ENCODE peak calls at places on chromosome 10, in six cellular contexts. One of them, this sample, is unnamed.
A peak's percentile ranks its signal among the peaks of the same experiment; 100 is the strongest.

GRCh38 chr10:17684537-17684936 is 40.6 kb downstream of the STAM start:
- DNase-seq in prostate gland: no peak
- DNase-seq in left ventricle myocardium inferior: no peak
- DNase-seq in AG09309: no peak
- DNase-seq in kidney epithelial cell: no peak
- DNase-seq in tibial artery: no peak
- DNase-seq in this sample: no peak

GRCh38 chr10:47318706-47319105 is 3.5 kb upstream of the GDF2 start:
- DNase-seq in left ventricle myocardium inferior: no peak
- DNase-seq in tibial artery: peak; percentile 31
- DNase-seq in AG09309: no peak
- DNase-seq in prostate gland: no peak
- DNase-seq in kidney epithelial cell: no peak
- DNase-seq in this sample: no peak

GRCh38 chr10:85643839-85644525 is 722.6 kb downstream of the GRID1 start:
- DNase-seq in tibial artery: no peak
- DNase-seq in prostate gland: no peak
- DNase-seq in AG09309: no peak
- DNase-seq in kidney epithelial cell: peak; percentile 88
- DNase-seq in left ventricle myocardium inferior: no peak
- DNase-seq in this sample: no peak

GRCh38 chr10:13272164-13272571 is 27.7 kb downstream of the PHYH start:
- DNase-seq in prostate gland: peak; percentile 39
- DNase-seq in left ventricle myocardium inferior: peak; percentile 57
- DNase-seq in tibial artery: peak; percentile 77
- DNase-seq in kidney epithelial cell: no peak
- DNase-seq in AG09309: no peak
- DNase-seq in this sample: peak; percentile 47

GRCh38 chr10:120424198-120424464 is 32.9 kb upstream of the PLPP4 start:
- DNase-seq in tibial artery: no peak
- DNase-seq in prostate gland: no peak
- DNase-seq in left ventricle myocardium inferior: no peak
- DNase-seq in kidney epithelial cell: no peak
- DNase-seq in AG09309: no peak
- DNase-seq in this sample: no peak

GRCh38 chr10:75542084-75542483 is 110.7 kb downstream of the LRMDA start:
- DNase-seq in left ventricle myocardium inferior: no peak
- DNase-seq in kidney epithelial cell: no peak
- DNase-seq in prostate gland: no peak
- DNase-seq in tibial artery: no peak
- DNase-seq in AG09309: no peak
- DNase-seq in this sample: no peak

GRCh38 chr10:60353519-60354258 is 36.0 kb downstream of the ANK3 start:
- DNase-seq in prostate gland: no peak
- DNase-seq in left ventricle myocardium inferior: peak; percentile 37
- DNase-seq in kidney epithelial cell: no peak
- DNase-seq in tibial artery: no peak
- DNase-seq in AG09309: no peak
- DNase-seq in this sample: peak; percentile 83

GRCh38 chr10:88840104-88840503 is 11.5 kb downstream of the ANKRD22 start:
- DNase-seq in tibial artery: no peak
- DNase-seq in AG09309: no peak
- DNase-seq in left ventricle myocardium inferior: no peak
- DNase-seq in kidney epithelial cell: no peak
- DNase-seq in prostate gland: no peak
- DNase-seq in this sample: no peak

GRCh38 chr10:49761201-49761788 is 828 bp downstream of the OGDHL start:
- DNase-seq in tibial artery: no peak
- DNase-seq in AG09309: no peak
- DNase-seq in prostate gland: no peak
- DNase-seq in kidney epithelial cell: no peak
- DNase-seq in left ventricle myocardium inferior: no peak
- DNase-seq in this sample: no peak
- H3K4me3 ChIP-seq in tibial artery: no peak overlapping the region
- H3K4me3 ChIP-seq in AG09309: no peak overlapping the region
- H3K4me3 ChIP-seq in prostate gland: peak overlapping the region; percentile 57
- H3K4me3 ChIP-seq in kidney epithelial cell: peak overlapping the region; percentile 65
- H3K4me3 ChIP-seq in left ventricle myocardium inferior: peak overlapping the region; percentile 75
- H3K4me3 ChIP-seq in this sample: peak overlapping the region; percentile 58

GRCh38 chr10:32376780-32377179 is 29.8 kb upstream of the EPC1 start:
- DNase-seq in AG09309: no peak
- DNase-seq in prostate gland: no peak
- DNase-seq in left ventricle myocardium inferior: no peak
- DNase-seq in tibial artery: no peak
- DNase-seq in kidney epithelial cell: no peak
- DNase-seq in this sample: no peak

GRCh38 chr10:32378371-32379301 is 31.7 kb upstream of the EPC1 start:
- DNase-seq in kidney epithelial cell: peak; percentile 71
- DNase-seq in prostate gland: peak; percentile 95
- DNase-seq in left ventricle myocardium inferior: peak; percentile 95
- DNase-seq in tibial artery: peak; percentile 96
- DNase-seq in AG09309: peak; percentile 65
- DNase-seq in this sample: peak; percentile 90

GRCh38 chr10:32376027-32376426 is 29.1 kb upstream of the EPC1 start:
- DNase-seq in AG09309: no peak
- DNase-seq in kidney epithelial cell: no peak
- DNase-seq in prostate gland: no peak
- DNase-seq in left ventricle myocardium inferior: no peak
- DNase-seq in tibial artery: no peak
- DNase-seq in this sample: no peak

GRCh38 chr10:32379314-32379949 is 32.5 kb upstream of the EPC1 start:
- DNase-seq in AG09309: no peak
- DNase-seq in left ventricle myocardium inferior: no peak
- DNase-seq in kidney epithelial cell: no peak
- DNase-seq in tibial artery: no peak
- DNase-seq in prostate gland: peak; percentile 30
- DNase-seq in this sample: peak; percentile 75

DNA sequence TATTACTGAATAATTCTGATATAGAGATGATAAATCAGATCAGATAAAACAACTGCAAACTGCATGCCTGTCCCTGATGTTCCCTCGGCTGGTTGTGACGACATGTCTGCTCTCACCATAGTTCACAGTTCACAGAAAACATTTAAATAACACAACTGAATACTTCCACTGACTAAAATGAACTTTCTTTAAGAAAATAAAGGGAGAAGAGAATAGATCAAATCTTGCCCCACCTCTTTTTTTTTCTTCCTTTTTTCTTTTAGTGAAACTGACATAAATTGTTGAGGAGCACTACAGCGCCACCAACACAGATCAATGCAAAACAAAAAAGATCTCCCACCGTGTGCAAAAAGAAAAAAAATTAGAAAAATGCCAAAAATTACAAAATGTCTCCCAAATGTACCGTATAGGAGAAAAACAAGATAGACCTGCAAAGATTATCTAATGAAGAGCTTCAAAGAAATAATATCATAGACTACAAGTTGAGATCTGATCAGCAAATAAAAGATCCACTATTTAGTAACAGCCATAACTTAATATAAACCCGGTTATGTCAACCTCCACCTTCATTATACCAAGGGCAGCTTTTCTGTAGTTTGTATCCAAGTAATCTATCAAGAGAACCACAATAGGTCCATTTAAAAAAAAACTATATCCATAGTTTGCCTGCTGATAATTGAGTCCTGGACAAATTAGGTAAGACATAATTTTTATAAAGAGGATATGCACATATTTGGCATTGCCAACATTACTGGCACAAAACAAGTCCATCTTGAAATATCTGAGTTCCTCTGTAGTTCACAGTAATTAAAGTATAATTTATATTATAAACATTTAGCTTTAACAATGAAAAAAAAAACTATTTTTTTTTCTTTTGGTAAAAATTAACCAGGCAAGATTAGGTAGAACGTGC is 30.8 kb upstream of the EPC1 start:
- DNase-seq in left ventricle myocardium inferior: no peak
- DNase-seq in tibial artery: no peak
- DNase-seq in kidney epithelial cell: no peak
- DNase-seq in AG09309: no peak
- DNase-seq in prostate gland: no peak
- DNase-seq in this sample: peak; percentile 61
- TF ChIP-seq CTCF in left ventricle myocardium inferior: peak; percentile 41
- TF ChIP-seq CTCF in tibial artery: no peak
- TF ChIP-seq CTCF in kidney epithelial cell: peak; percentile 54
- TF ChIP-seq CTCF in AG09309: peak; percentile 40
- TF ChIP-seq CTCF in prostate gland: no peak
- TF ChIP-seq CTCF in this sample: peak; percentile 42

DNA sequence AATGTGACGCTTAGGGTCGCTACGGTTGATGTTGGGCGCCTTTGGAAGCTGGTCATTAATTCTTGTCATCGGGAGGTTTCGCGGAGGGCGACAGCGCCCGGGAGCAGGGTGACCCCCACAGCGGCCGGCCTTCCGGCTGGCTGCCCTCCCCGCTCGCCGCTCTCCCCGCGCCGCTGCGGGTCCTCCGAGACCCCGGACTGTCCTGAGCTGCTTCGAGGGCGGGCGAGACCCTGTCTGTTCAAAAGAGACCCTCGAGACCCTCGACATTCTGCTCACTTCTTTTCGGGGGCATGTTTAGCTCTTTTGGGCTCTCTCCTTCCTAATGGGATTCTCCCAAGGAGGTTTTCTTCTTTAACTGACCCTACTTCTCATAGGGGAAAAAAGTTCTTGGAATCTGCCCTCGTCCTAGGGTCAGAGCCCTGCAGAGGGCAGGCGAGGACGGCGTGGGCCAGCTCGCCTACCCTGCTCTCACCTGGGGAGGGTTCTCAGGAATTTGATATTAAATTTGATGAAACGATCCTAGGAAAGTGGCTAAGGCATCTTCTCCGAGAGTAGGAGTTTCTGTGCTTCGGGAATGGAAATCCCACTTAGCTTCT is 257.0 kb downstream of the OTUD1 start:
- DNase-seq in kidney epithelial cell: no peak
- DNase-seq in AG09309: no peak
- DNase-seq in left ventricle myocardium inferior: no peak
- DNase-seq in tibial artery: no peak
- DNase-seq in prostate gland: no peak
- DNase-seq in this sample: no peak
- H3K4me3 ChIP-seq in kidney epithelial cell: no peak overlapping the region
- H3K4me3 ChIP-seq in AG09309: no peak overlapping the region
- H3K4me3 ChIP-seq in left ventricle myocardium inferior: peak overlapping the region; percentile 57
- H3K4me3 ChIP-seq in tibial artery: no peak overlapping the region
- H3K4me3 ChIP-seq in prostate gland: no peak overlapping the region
- H3K4me3 ChIP-seq in this sample: no peak overlapping the region

GRCh38 chr10:71396084-71396713 is 521 bp upstream of the CDH23 start:
- DNase-seq in tibial artery: no peak
- DNase-seq in AG09309: no peak
- DNase-seq in prostate gland: peak; percentile 52
- DNase-seq in kidney epithelial cell: no peak
- DNase-seq in left ventricle myocardium inferior: peak; percentile 66
- DNase-seq in this sample: peak; percentile 3
- TF ChIP-seq CTCF in tibial artery: peak; percentile 51
- TF ChIP-seq CTCF in AG09309: peak; percentile 3
- TF ChIP-seq CTCF in prostate gland: peak; percentile 25
- TF ChIP-seq CTCF in kidney epithelial cell: peak; percentile 20
- TF ChIP-seq CTCF in left ventricle myocardium inferior: peak; percentile 83
- TF ChIP-seq CTCF in this sample: no peak

GRCh38 chr10:125568156-125568555 is 114.8 kb downstream of the TEX36 start:
- DNase-seq in left ventricle myocardium inferior: no peak
- DNase-seq in prostate gland: no peak
- DNase-seq in kidney epithelial cell: no peak
- DNase-seq in AG09309: no peak
- DNase-seq in tibial artery: no peak
- DNase-seq in this sample: no peak
- H3K4me3 ChIP-seq in left ventricle myocardium inferior: no peak overlapping the region
- H3K4me3 ChIP-seq in prostate gland: no peak overlapping the region
- H3K4me3 ChIP-seq in kidney epithelial cell: no peak overlapping the region
- H3K4me3 ChIP-seq in AG09309: no peak overlapping the region
- H3K4me3 ChIP-seq in tibial artery: no peak overlapping the region
- H3K4me3 ChIP-seq in this sample: no peak overlapping the region

DNA sequence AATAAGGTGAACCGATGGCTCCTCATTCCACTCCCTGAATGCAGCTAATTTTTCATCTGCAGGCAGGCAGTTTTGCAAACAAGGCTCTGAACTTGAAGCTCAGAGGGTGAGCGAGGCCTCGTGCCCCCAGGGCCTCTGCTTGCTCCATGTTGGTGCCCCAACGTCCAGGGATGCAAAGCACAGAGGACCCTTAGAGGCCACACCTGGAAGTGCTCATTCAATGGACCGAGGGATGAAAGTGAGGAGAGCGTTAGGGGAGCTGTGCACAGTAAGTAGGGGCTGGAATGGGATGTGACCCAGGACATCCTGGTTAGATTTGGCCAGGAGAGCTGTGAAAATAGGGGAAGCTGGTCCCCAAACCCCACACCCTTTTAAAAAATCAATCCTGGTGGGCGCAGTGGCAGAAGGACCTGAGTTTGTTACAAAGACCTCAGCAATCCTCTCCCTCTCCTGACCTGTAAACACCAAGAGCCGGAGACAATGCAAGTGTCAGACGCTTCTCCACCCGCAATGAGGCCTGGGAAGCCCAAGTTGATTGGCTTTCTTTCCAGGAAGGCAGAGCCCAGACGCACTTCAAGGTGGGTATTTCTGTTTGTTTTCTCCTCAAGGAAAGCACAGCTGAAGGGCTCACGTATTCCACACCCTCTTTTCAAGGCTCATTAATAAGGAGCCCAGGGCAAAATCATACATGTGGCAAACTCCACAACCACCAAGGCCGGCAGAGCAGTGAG is 14.0 kb upstream of the CXCL12 start:
- DNase-seq in AG09309: no peak
- DNase-seq in left ventricle myocardium inferior: no peak
- DNase-seq in kidney epithelial cell: no peak
- DNase-seq in prostate gland: no peak
- DNase-seq in tibial artery: no peak
- DNase-seq in this sample: no peak
- TF ChIP-seq CTCF in AG09309: no peak
- TF ChIP-seq CTCF in left ventricle myocardium inferior: no peak
- TF ChIP-seq CTCF in kidney epithelial cell: no peak
- TF ChIP-seq CTCF in prostate gland: no peak
- TF ChIP-seq CTCF in tibial artery: no peak
- TF ChIP-seq CTCF in this sample: no peak

This sample was measured in fibroblast of pulmonary artery.